ENCODE peak calls at places on chromosomes 11 and 22, in four cellular contexts. One of them, this sample, is unnamed.

GRCh38 chr22:36252754-36253522 is at the start of gene APOL1:
- DNase-seq in SK-N-SH: no peak
- DNase-seq in H1: no peak
- DNase-seq in K562: peak
- DNase-seq in this sample: no peak

GRCh38 chr11:68932933-68933577 is 29.4 kb downstream of the IGHMBP2 start:
- DNase-seq in SK-N-SH: no peak
- DNase-seq in H1: no peak
- DNase-seq in K562: no peak
- DNase-seq in this sample: no peak

GRCh38 chr22:46175631-46176030 is 25.3 kb downstream of the PPARA start:
- DNase-seq in SK-N-SH: no peak
- DNase-seq in H1: no peak
- DNase-seq in K562: no peak
- DNase-seq in this sample: no peak

GRCh38 chr22:39253427-39254070 is 8.8 kb upstream of the PDGFB start:
- DNase-seq in SK-N-SH: no peak
- DNase-seq in H1: no peak
- DNase-seq in K562: peak
- DNase-seq in this sample: no peak

GRCh38 chr11:127412722-127413121 is 412.2 kb upstream of the KIRREL3 start:
- DNase-seq in SK-N-SH: no peak
- DNase-seq in H1: no peak
- DNase-seq in K562: no peak
- DNase-seq in this sample: peak

GRCh38 chr11:2378527-2379210 is 1.6 kb downstream of the CD81 start:
- DNase-seq in SK-N-SH: peak
- DNase-seq in H1: no peak
- DNase-seq in K562: no peak
- DNase-seq in this sample: no peak

GRCh38 chr11:107044503-107044902 is 26.2 kb upstream of the GUCY1A2 start:
- DNase-seq in SK-N-SH: no peak
- DNase-seq in H1: no peak
- DNase-seq in K562: no peak
- DNase-seq in this sample: no peak

GRCh38 chr22:20773793-20774212 is at the start of gene SERPIND1:
- DNase-seq in SK-N-SH: no peak
- DNase-seq in H1: no peak
- DNase-seq in K562: no peak
- DNase-seq in this sample: no peak

GRCh38 chr11:6062691-6063358 is 32.3 kb upstream of the OR56A1 start:
- DNase-seq in SK-N-SH: no peak
- DNase-seq in H1: no peak
- DNase-seq in K562: no peak
- DNase-seq in this sample: no peak

GRCh38 chr11:8671242-8671641 is 11.2 kb downstream of the TRIM66 start:
- DNase-seq in SK-N-SH: peak
- DNase-seq in H1: peak
- DNase-seq in K562: no peak
- DNase-seq in this sample: peak

GRCh38 chr11:7690648-7691047 is 15.6 kb downstream of the OVCH2 start:
- DNase-seq in SK-N-SH: no peak
- DNase-seq in H1: no peak
- DNase-seq in K562: no peak
- DNase-seq in this sample: no peak

GRCh38 chr11:119763071-119763715 is 34.2 kb upstream of the NECTIN1 start:
- DNase-seq in SK-N-SH: no peak
- DNase-seq in H1: no peak
- DNase-seq in K562: no peak
- DNase-seq in this sample: no peak

DNA sequence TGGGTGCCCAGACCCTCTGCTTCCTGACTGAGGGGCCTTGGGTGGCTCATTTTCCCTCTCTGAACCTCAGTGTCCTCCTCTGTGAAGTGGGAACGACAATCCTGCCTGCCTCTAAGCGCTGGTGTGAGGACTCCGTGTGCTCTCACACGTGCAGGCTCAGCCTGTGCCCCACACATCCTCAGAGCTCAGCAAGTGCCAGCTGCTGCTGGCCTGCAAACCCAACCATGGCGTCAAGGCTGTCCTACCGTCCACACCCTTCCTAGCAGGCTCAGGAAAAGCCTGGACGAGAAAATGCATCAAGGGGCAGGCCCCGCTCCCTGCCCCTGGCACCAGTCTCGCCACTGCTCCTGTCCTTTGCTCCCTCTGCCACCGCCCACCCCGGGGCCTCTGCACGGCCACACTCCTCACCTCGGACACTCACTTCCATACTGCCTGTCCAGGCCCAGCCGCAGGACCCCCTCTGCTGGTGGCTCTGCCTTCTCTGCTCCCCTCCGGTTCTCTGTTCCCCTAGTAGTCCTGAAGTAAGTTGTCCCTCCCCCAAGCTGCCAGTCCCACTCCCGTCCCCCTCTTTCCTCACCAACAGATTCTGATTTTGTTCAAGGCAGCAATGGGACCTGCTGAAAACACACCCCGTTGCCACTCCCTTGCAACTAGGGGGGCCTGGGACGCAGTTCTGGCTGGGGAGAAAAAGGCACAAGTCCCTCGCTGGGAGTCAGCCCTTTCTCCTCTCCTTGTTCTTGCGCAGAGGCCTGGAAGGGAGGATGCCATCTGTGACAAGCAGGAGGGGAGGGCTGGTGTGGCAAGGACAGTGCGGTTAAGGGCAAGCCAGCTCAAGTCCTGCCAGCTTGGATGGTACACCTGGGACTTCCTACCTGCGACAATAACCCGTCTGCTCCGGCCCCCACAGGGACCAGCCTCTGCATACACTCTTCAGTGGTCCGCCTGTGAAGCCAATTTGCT is 62.2 kb downstream of the ARFGAP3 start:
- DNase-seq in SK-N-SH: no peak
- DNase-seq in H1: no peak
- DNase-seq in K562: no peak
- DNase-seq in this sample: peak
- TF ChIP-seq CTCF in SK-N-SH: no peak
- TF ChIP-seq CTCF in H1: peak
- TF ChIP-seq CTCF in K562: no peak
- TF ChIP-seq CTCF in this sample: no peak

DNA sequence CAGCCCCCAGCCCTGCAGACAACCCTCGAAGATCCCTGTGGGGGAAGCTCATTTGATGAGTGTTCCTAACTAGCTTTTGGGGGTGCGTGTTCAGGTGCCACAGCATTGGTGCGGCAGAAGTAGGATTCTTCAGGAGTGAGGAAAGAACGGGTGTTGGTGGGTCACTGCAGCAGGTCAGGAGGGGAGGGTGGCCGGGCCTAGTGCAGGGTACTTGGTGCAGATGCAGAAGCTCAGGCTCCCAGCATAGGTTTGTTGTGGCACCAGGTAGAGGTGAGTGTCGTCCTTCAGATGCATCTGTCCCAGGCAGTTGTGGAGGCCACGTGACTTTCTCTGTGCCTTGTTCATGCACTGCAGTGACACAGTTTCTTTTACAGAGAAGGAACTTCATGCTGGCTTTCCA is 15.1 kb upstream of the ADORA2A start:
- DNase-seq in SK-N-SH: no peak
- DNase-seq in H1: no peak
- DNase-seq in K562: no peak
- DNase-seq in this sample: no peak
- TF ChIP-seq TEAD4 in SK-N-SH: no peak
- TF ChIP-seq TEAD4 in H1: no peak
- TF ChIP-seq TEAD4 in K562: no peak
- TF ChIP-seq TEAD4 in this sample: no peak

DNA sequence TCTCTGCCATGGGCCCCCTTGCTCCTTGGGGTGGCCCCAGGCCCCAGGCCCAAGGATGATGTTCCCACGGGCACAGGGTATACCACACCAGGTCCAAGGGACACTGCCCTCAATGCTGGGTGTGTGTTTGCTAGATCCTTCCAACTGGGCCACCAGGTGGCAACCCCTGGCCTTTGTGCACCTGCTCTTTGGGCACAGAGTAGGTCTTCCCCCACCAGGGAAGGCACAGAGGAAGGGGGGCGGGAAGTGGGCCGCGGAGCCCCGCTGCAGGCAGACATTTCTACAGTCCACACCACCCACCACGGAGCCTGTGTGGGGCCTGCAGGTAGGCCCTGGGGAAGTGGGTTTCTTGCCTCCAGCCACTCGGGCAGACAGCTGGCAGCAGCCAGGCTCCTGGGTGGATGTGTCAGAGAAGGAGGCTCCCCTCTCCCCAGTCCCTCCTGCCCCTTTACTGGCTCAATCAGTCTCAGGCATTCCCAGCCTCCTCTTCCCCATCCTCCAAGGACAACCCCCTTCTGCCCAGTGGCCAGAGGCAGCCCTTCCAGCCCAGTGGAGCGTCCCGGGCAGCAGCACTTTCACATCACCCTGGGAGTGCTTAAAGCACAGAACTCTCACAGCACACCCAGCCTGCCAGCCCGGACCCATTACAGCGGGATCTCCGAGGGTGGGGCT is 21.6 kb downstream of the MAFF start:
- DNase-seq in SK-N-SH: no peak
- DNase-seq in H1: no peak
- DNase-seq in K562: no peak
- DNase-seq in this sample: no peak
- TF ChIP-seq CTCF in SK-N-SH: no peak
- TF ChIP-seq CTCF in H1: no peak
- TF ChIP-seq CTCF in K562: no peak
- TF ChIP-seq CTCF in this sample: no peak

GRCh38 chr22:25839755-25840154 is 97.8 kb downstream of the MYO18B start:
- DNase-seq in SK-N-SH: no peak
- DNase-seq in H1: peak
- DNase-seq in K562: no peak
- DNase-seq in this sample: no peak
- TF ChIP-seq TEAD4 in SK-N-SH: no peak
- TF ChIP-seq TEAD4 in H1: no peak
- TF ChIP-seq TEAD4 in K562: no peak
- TF ChIP-seq TEAD4 in this sample: no peak

DNA sequence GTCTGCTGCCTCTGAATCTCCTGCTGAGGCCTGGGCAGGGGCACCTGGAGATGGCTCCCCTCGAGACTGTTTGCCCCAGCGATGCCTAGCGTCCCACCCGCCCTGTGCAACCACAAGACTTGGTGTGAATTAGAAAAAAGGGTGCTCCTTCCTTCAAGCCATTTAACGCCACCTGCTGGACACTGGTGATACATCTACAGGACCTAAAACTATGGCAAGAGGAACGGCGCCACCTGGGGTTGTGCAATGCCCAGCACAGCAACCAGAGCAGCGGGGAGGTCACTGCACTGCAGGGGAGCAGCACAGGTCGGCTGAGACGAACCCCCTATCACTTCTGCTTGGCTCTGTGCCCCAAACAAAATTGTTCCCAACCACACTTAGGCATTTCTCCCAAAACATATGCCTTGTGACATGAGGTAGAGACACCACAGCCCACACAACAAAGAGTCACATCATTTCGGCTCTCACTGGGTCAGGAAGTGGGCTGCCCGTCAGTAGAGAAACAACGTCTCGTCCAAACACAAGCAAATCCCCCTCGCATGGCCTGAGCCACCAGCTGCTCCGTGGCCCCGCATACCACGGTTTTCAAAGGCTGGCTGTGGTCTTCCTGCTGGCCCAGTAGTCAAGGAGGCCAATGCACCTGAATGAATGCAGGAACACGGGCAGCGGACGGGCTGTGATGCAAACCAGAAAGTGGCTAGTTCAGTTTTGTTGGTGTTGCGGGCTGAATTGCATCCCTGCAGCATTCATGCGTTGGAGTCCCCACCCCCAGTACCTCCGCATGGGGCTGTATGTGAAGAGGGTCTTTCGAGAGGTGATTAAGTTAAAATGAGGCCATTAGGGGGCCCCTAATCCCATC is 171.9 kb downstream of the SHANK2 start:
- DNase-seq in SK-N-SH: peak
- DNase-seq in H1: peak
- DNase-seq in K562: peak
- DNase-seq in this sample: peak
- TF ChIP-seq CTCF in SK-N-SH: peak
- TF ChIP-seq CTCF in H1: peak
- TF ChIP-seq CTCF in K562: peak
- TF ChIP-seq CTCF in this sample: peak

GRCh38 chr11:108873305-108873704 is 208.4 kb downstream of the DDX10 start:
- DNase-seq in SK-N-SH: no peak
- DNase-seq in H1: no peak
- DNase-seq in K562: no peak
- DNase-seq in this sample: no peak
- TF ChIP-seq TEAD4 in SK-N-SH: no peak
- TF ChIP-seq TEAD4 in H1: no peak
- TF ChIP-seq TEAD4 in K562: no peak
- TF ChIP-seq TEAD4 in this sample: no peak

GRCh38 chr22:22802346-22802970 is 85.2 kb upstream of the IGLL5 start:
- DNase-seq in SK-N-SH: no peak
- DNase-seq in H1: peak
- DNase-seq in K562: peak
- DNase-seq in this sample: no peak
- TF ChIP-seq CTCF in SK-N-SH: peak
- TF ChIP-seq CTCF in H1: peak
- TF ChIP-seq CTCF in K562: no peak
- TF ChIP-seq CTCF in this sample: no peak

GRCh38 chr22:19556963-19557545 is 32.8 kb upstream of the CLDN5 start:
- DNase-seq in SK-N-SH: no peak
- DNase-seq in H1: no peak
- DNase-seq in K562: no peak
- DNase-seq in this sample: no peak

GRCh38 chr22:19553201-19553600 is 29.0 kb upstream of the CLDN5 start:
- DNase-seq in SK-N-SH: no peak
- DNase-seq in H1: no peak
- DNase-seq in K562: no peak
- DNase-seq in this sample: no peak

GRCh38 chr22:19555651-19556050 is 31.4 kb upstream of the CLDN5 start:
- DNase-seq in SK-N-SH: no peak
- DNase-seq in H1: no peak
- DNase-seq in K562: peak
- DNase-seq in this sample: no peak

GRCh38 chr22:19559324-19559811 is 35.2 kb upstream of the CLDN5 start:
- DNase-seq in SK-N-SH: no peak
- DNase-seq in H1: no peak
- DNase-seq in K562: peak
- DNase-seq in this sample: peak

GRCh38 chr22:19554834-19555404 is 30.7 kb upstream of the CLDN5 start:
- DNase-seq in SK-N-SH: peak
- DNase-seq in H1: peak
- DNase-seq in K562: peak
- DNase-seq in this sample: peak
- TF ChIP-seq TEAD4 in SK-N-SH: no peak
- TF ChIP-seq TEAD4 in H1: peak
- TF ChIP-seq TEAD4 in K562: no peak
- TF ChIP-seq TEAD4 in this sample: no peak

This sample was measured in WTC11.